ENCODE peak calls at places on chromosome 13, in seven cellular contexts. B, Z, T, Y, L, A and V are unnamed samples.

GRCh38 chr13:112619730-112620639 is 32.0 kb upstream of the TUBGCP3 start:
- DNase-seq in B (no peak), Z (no peak), T (no peak), Y (no peak), L (no peak), A (no peak), V (peak)

GRCh38 chr13:91045351-91046034 is 302.0 kb upstream of the MIR17HG start:
- DNase-seq in B (peak), Z (no peak), T (peak), Y (no peak), L (no peak), A (no peak), V (no peak)

GRCh38 chr13:26656919-26657318 is 99.4 kb downstream of the WASF3 start:
- DNase-seq in B (no peak), Z (no peak), T (peak), Y (no peak), L (no peak), A (no peak), V (peak)

GRCh38 chr13:110388141-110388943 is 81.3 kb downstream of the COL4A2 start:
- DNase-seq in B (no peak), Z (no peak), T (peak), Y (no peak), L (no peak), A (no peak), V (no peak)

GRCh38 chr13:41639955-41640780 is 182.8 kb downstream of the RGCC start:
- DNase-seq in B (no peak), Z (no peak), T (no peak), Y (no peak), L (no peak), A (no peak), V (no peak)

GRCh38 chr13:112759834-112760233 is 70.0 kb downstream of the ATP11A start:
- DNase-seq in B (no peak), Z (no peak), T (no peak), Y (no peak), L (no peak), A (no peak), V (no peak)

GRCh38 chr13:27008733-27009132 is 162.9 kb downstream of the USP12 start:
- DNase-seq in B (no peak), Z (no peak), T (no peak), Y (no peak), L (no peak), A (no peak), V (no peak)

GRCh38 chr13:97502192-97502591 is 68.2 kb downstream of the RAP2A start:
- DNase-seq in B (no peak), Z (no peak), T (no peak), Y (peak), L (no peak), A (peak), V (no peak)

GRCh38 chr13:37492061-37492460 is 106.5 kb downstream of the POSTN start:
- DNase-seq in B (no peak), Z (no peak), T (no peak), Y (no peak), L (no peak), A (no peak), V (no peak)

GRCh38 chr13:105139380-105140285 is 1395.8 kb downstream of the EFNB2 start:
- DNase-seq in B (no peak), Z (peak), T (no peak), Y (peak), L (peak), A (peak), V (no peak)

GRCh38 chr13:20160346-20161274 is at the start of gene GJA3:
- DNase-seq in B (no peak), Z (peak), T (no peak), Y (no peak), L (peak), A (peak), V (peak)

GRCh38 chr13:113538689-113539058 is 45.9 kb upstream of the TFDP1 start:
- DNase-seq in B (no peak), Z (no peak), T (no peak), Y (no peak), L (no peak), A (no peak), V (no peak)